ENCODE peak calls at places on chromosomes 13 and 19, in five cellular contexts. K is A549, M is K562, C is HepG2, R is GM12878. A is an unnamed sample.

GRCh38 chr19:44722131-44723121 is 23.5 kb downstream of the CEACAM16 start:
- ATAC-seq in R (peak), M (no peak), K (no peak), C (no peak), A (no peak)

GRCh38 chr13:43511260-43511970 is 275.4 kb downstream of the ENOX1 start:
- ATAC-seq in C (no peak), M (no peak), R (no peak), K (no peak), A (peak)

GRCh38 chr13:38328699-38329098 is 21.0 kb upstream of the UFM1 start:
- ATAC-seq in R (no peak), M (no peak), K (no peak), C (no peak), A (no peak)

GRCh38 chr19:728011-728410 is 19.3 kb downstream of the PALM start:
- ATAC-seq in R (no peak), M (no peak), K (no peak), C (peak), A (peak)

GRCh38 chr19:11463391-11463790 is 17.5 kb downstream of the ELAVL3 start:
- ATAC-seq in R (peak), C (peak), M (no peak), K (no peak), A (no peak)

GRCh38 chr13:72808917-72809500 is 27.1 kb downstream of the PIBF1 start:
- ATAC-seq in C (no peak), K (no peak), R (peak), M (peak), A (no peak)

GRCh38 chr19:45293682-45294081 is 29.0 kb downstream of the CKM start:
- ATAC-seq in K (no peak), R (no peak), C (no peak), M (peak), A (no peak)

GRCh38 chr13:72849571-72849970 is 67.6 kb downstream of the PIBF1 start:
- ATAC-seq in R (no peak), M (no peak), C (no peak), K (no peak), A (no peak)

GRCh38 chr19:29263305-29264080 is 50.5 kb upstream of the UQCRFS1 start:
- ATAC-seq in K (peak), C (peak), R (peak), M (peak), A (no peak)

GRCh38 chr19:29882719-29883105 is 59.3 kb upstream of the URI1 start:
- ATAC-seq in R (no peak), C (no peak), M (no peak), K (no peak), A (no peak)

GRCh38 chr19:41297628-41298326 is 12.2 kb upstream of the CCDC97 start:
- ATAC-seq in K (no peak), M (no peak), R (peak), C (no peak), A (peak)

GRCh38 chr19:645912-646797 is 6.5 kb downstream of the FGF22 start:
- ATAC-seq in R (no peak), K (no peak), M (peak), C (no peak), A (no peak)

GRCh38 chr13:33797622-33798021 is 20.3 kb upstream of the RFC3 start:
- ATAC-seq in R (peak), C (no peak), K (no peak), M (no peak), A (peak)

GRCh38 chr13:99970761-99971575 is 599 bp downstream of the ZIC5 start:
- ATAC-seq in M (peak), K (peak), R (no peak), C (peak), A (peak)

GRCh38 chr19:5131866-5132561 is 163.1 kb downstream of the KDM4B start:
- ATAC-seq in C (no peak), R (peak), M (no peak), K (no peak), A (no peak)

GRCh38 chr19:3637621-3638020 is 11.0 kb upstream of the CACTIN start:
- ATAC-seq in M (no peak), C (no peak), R (no peak), K (no peak), A (no peak)

GRCh38 chr19:44789943-44790467 is 12.3 kb downstream of the CBLC start:
- ATAC-seq in K (no peak), C (no peak), M (no peak), R (no peak), A (no peak)

GRCh38 chr19:10289167-10289835 is 451 bp upstream of the ICAM5 start:
- ATAC-seq in C (peak), M (peak), R (peak), K (peak), A (no peak)
- H3K4me3 ChIP-seq in C (peak), M (peak), R (peak), K (peak), A (no peak)

DNA sequence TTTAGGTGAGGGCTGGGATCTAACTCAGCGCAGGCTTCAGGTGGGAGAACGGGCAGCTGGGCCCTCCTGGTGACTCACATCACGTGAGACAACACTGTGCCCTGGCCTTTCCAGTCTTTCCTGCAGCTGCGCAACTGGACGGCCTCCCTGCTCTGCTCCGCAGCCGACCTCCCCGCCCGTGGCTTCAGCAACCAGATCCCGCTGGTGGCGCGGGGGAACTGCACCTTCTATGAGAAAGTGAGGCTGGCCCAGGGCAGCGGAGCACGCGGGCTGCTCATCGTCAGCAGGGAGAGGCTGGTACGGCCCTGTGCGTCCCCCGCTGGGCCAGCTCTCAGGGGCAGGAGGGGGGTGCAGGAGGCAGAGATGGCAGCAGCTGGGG is 8.8 kb downstream of the SPPL2B start:
- ATAC-seq in R (peak), M (peak), C (peak), K (peak), A (peak)
- TF ChIP-seq CTCF in R (no peak), M (peak), C (no peak), K (no peak), A (no peak)

GRCh38 chr13:113581871-113582270 is 2.7 kb upstream of the TFDP1 start:
- ATAC-seq in C (no peak), M (no peak), R (no peak), K (no peak), A (no peak)

GRCh38 chr13:113582841-113583631 is 1.5 kb upstream of the TFDP1 start:
- ATAC-seq in R (no peak), M (no peak), C (peak), K (no peak), A (no peak)

GRCh38 chr13:113584870-113585671 is 518 bp downstream of the TFDP1 start:
- ATAC-seq in M (peak), C (peak), K (peak), R (peak), A (peak)

GRCh38 chr13:113585828-113586355 is 1.3 kb downstream of the TFDP1 start:
- ATAC-seq in M (no peak), C (no peak), R (peak), K (no peak), A (no peak)

DNA sequence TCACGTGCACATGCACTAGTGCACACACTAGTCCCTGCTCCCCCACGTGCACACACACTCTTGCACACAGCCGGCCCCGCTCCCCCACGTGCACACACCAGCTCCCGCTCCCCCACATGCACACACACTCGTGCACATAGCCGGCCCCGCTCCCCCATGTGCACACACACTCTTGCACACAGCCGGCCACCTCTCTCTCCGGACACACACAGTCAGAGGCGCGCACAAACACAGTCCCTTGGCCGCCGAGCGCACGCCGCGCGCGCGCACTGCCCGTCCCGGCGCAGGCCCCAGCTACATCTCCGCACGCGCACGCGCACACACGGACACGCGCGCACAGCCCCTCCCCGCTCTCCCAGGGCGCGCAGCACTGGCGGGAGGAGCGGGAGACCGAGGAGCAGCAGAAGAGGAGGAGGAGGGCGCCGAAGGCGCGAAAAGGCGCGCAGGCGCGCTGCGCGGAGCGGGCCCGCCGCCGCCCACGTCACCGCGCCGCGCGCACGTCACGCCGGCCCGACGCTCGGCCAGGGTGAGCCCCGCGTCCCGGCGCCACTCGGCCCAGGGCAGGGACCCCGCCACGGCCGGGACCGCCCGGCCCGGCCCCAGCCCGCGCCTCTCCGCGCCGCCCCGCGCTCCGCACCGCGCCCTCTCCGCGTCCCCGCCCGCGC is at the start of gene TFDP1:
- ATAC-seq in C (peak), K (peak), M (peak), R (peak), A (peak)
- TF ChIP-seq EP300 in C (no peak), K (no peak), M (no peak), R (no peak), A (no peak)

DNA sequence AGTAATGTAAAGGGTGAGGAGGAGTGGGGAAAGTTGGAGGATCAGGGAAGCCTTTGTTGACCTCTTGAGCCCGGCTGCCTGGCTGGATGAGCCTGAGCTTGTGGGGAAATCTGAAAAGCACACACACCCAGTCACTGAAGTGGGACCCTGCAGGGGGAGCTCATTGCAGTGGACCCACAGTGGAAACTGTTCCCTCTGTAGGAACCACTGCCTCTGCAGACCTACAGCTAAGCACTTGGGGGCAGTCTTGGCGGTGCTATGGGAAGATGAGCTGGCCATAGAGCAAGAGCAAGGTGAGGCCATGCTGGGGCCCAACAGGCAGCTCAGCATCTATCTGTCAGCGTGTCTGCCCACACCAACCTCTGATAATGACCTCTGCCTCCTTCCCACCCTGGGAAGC is 294.8 kb downstream of the TSHZ3 start:
- ATAC-seq in K (peak), M (peak), C (peak), R (no peak), A (no peak)
- H3K4me3 ChIP-seq in K (no peak), M (no peak), C (no peak), R (no peak), A (no peak)

DNA sequence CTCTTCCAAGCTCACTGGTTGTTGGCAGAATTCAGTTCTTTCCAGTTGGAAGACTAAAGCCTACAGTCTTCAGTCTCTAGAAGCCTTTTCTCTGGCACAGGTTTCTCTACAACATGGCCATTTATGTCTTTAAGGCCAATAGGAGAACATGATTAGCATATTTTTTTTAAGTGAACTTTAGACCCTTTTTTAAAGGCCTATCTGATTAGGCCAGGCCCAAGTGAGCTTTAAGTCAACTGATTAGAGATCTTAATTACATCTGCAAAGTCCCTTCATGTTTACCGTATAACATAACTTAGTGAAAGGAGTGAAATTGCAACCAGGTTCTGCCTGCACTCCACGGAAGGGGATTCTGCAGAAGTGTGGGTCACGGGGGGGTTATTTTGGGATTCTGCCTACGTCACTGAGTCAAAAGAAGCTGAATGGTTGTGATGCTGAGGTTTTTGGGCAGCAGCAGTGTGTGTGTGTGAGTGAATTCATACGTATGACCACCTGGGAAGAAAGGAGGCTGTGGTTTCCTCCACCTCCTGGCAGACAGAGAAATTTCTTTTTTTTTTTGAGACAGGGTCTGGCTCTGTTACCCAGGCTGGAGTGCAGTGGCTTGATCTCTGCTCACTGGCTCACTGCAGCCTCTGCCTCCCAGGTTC is 31.7 kb downstream of the ALOX5AP start:
- ATAC-seq in K (no peak), R (peak), C (no peak), M (no peak), A (no peak)
- TF ChIP-seq CTCF in K (no peak), R (no peak), C (no peak), M (no peak), A (no peak)

DNA sequence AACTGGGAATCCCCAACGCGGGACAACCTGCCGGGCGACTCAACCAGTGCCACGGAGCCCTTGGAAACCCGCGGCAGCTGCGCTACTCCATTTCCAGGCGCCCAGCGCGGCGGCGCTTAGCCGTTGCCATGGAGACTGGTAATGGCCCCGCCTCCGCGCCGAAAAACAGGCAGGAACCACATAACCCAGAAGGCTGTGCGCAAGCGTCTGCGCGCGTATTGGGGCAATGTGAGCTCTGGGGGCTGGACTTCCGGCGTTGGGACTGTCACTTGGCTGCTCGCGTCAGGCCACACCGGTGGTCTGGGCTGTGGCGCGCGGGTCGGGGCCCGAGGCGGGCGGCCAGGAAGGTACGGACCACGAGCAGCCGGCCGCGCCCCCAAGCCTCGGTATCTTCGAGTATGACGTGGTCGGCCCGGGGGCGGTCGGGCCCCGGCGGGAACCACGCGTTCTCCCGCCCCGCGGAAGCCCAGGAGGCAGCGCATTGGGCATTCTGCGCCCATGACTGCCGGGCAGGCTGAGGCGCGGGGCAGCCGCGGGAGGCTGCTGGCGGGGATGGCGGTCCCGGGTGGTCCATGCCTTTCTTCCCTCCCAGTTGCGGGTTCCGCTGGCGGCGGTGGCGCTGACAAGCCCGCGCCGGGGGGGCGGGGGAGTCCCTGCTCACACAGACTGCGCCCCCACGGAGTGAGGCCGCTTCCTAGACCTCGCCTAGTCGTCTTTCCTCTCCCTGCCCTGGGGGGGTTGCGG is at the start of gene ZNF324B:
- ATAC-seq in C (peak), M (peak), K (peak), R (peak), A (peak)
- TF ChIP-seq EP300 in C (no peak), M (no peak), K (no peak), R (no peak), A (no peak)

DNA sequence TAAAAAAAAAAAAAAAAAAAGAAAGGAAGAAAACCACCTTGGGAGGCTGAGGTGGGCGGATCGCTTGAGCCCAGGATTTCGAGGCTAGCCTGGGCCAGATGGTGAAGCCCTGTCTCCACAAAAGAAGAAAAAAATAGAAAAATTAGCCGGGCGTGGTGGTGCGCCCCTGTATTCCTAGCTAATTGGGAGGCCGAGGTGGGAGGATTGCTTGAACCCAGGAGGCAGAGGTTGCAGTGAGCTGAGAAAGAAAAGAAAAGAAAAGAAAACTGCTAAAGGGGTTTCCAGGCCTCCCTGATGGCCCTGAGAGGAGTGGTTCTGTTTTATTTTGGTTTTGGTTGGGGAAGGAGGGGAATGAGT is 723 bp downstream of the ZNF473 start:
- ATAC-seq in M (no peak), K (no peak), R (no peak), C (no peak), A (no peak)
- H3K4me3 ChIP-seq in M (peak), K (peak), R (peak), C (peak), A (peak)